ENCODE peak calls at places on chromosomes 2 and 18, in six cellular contexts. O is activated CD4-positive, alpha-beta T cell treated with anti-CD3 and anti-CD28 coated beads, Interleukin-2, amount 50 U/mL, for 4 hours; T is RKO; P is NCI-H1048; C is sciatic nerve; K is iris pigment epithelial cell. H is an unnamed sample.

GRCh38 chr2:72140621-72140960 is 7.1 kb downstream of the CYP26B1 start:
- DNase-seq in T (no peak), C (peak; percentile 44), K (no peak), O (no peak), P (no peak), H (no peak)

GRCh38 chr2:160968183-160968582 is 192.0 kb upstream of the TANK start:
- DNase-seq in P (no peak), T (no peak), K (peak; percentile 17), C (no peak), O (no peak), H (no peak)

GRCh38 chr2:216104691-216105090 is 4.5 kb upstream of the XRCC5 start:
- DNase-seq in T (no peak), C (no peak), K (no peak), O (no peak), P (no peak), H (no peak)

GRCh38 chr2:101041413-101041812 is 39.3 kb downstream of the RPL31 start:
- DNase-seq in P (no peak), K (no peak), O (no peak), T (no peak), C (no peak), H (peak; percentile 65)

GRCh38 chr2:241814571-241815476 is 5.8 kb downstream of the NEU4 start:
- DNase-seq in C (no peak), P (no peak), T (no peak), K (no peak), O (no peak), H (no peak)

GRCh38 chr2:226511327-226511726 is 288.3 kb downstream of the IRS1 start:
- DNase-seq in T (no peak), P (no peak), C (no peak), K (no peak), O (no peak), H (no peak)

GRCh38 chr2:128145651-128146050 is 54.7 kb downstream of the UGGT1 start:
- DNase-seq in C (no peak), T (no peak), P (no peak), K (peak; percentile 62), O (no peak), H (peak; percentile 5)

GRCh38 chr18:58887613-58887963 is 22.9 kb downstream of the ZNF532 start:
- DNase-seq in C (peak; percentile 81), P (no peak), K (peak; percentile 85), T (no peak), O (no peak), H (no peak)

GRCh38 chr2:36452279-36452678 is 96.7 kb downstream of the CRIM1 start:
- DNase-seq in T (no peak), O (no peak), P (no peak), K (peak; percentile 37), C (no peak), H (peak; percentile 80)

GRCh38 chr18:46756559-46757201 is at the start of gene ST8SIA5:
- DNase-seq in O (no peak), P (no peak), C (no peak), T (no peak), K (no peak), H (no peak)

GRCh38 chr2:182668671-182669070 is 47.4 kb upstream of the DNAJC10 start:
- DNase-seq in P (no peak), T (no peak), C (no peak), K (peak; percentile 23), O (no peak), H (no peak)

GRCh38 chr18:70288171-70288850 is 534 bp upstream of the SOCS6 start:
- DNase-seq in P (no peak), C (peak; percentile 69), O (no peak), K (peak; percentile 29), T (peak; percentile 48), H (peak; percentile 33)

GRCh38 chr2:96502891-96503636 is 2.1 kb downstream of the NEURL3 start:
- DNase-seq in C (no peak), P (no peak), O (no peak), K (no peak), T (no peak), H (no peak)

GRCh38 chr2:235543126-235543750 is 49.4 kb downstream of the AGAP1 start:
- DNase-seq in O (no peak), T (peak; percentile 34), C (peak; percentile 42), K (no peak), P (no peak), H (peak; percentile 39)

GRCh38 chr2:8255448-8255800 is 426.4 kb upstream of the ID2 start:
- DNase-seq in K (no peak), O (no peak), C (no peak), T (no peak), P (no peak), H (no peak)

GRCh38 chr2:195330513-195330956 is 326.5 kb upstream of the SLC39A10 start:
- DNase-seq in T (no peak), K (no peak), O (no peak), P (no peak), C (no peak), H (no peak)

GRCh38 chr18:48866028-48866733 is 84.6 kb downstream of the SMAD7 start:
- DNase-seq in P (no peak), T (no peak), K (no peak), O (no peak), C (no peak), H (peak; percentile 59)

GRCh38 chr18:67192535-67192934 is 324.0 kb downstream of the DSEL start:
- DNase-seq in P (no peak), K (no peak), O (no peak), C (no peak), T (no peak), H (no peak)

GRCh38 chr2:67613227-67613626 is 216.1 kb downstream of the ETAA1 start:
- DNase-seq in P (no peak), T (no peak), K (no peak), C (no peak), O (no peak), H (no peak)

GRCh38 chr2:231900975-231901374 is 25.2 kb downstream of the NPPC start:
- DNase-seq in C (no peak), O (no peak), K (no peak), P (no peak), T (no peak), H (no peak)

H was measured in fibroblast of mammary gland.